ENCODE peak calls at places on chromosomes 5 and 9, in seven cellular contexts. One of them, this sample, is unnamed. For H3K9me3, the result is how much of the 10 kb centered on the place peaks cover.

GRCh38 chr9:81182421-81182820 is 506.9 kb downstream of the TLE1 start:
- DNase-seq in ascending aorta: no peak
- DNase-seq in A549: no peak
- DNase-seq in Karpas-422: no peak
- DNase-seq in SK-N-SH: no peak
- DNase-seq in thoracic aorta: no peak
- DNase-seq in right atrium auricular region: no peak
- DNase-seq in this sample: peak

GRCh38 chr5:135398160-135398854 is 724 bp downstream of the MACROH2A1 start:
- DNase-seq in ascending aorta: no peak
- DNase-seq in A549: peak
- DNase-seq in Karpas-422: peak
- DNase-seq in SK-N-SH: peak
- DNase-seq in thoracic aorta: no peak
- DNase-seq in right atrium auricular region: no peak
- DNase-seq in this sample: peak

GRCh38 chr5:10366310-10367297 is 13.1 kb downstream of the MARCHF6 start:
- DNase-seq in ascending aorta: no peak
- DNase-seq in A549: no peak
- DNase-seq in Karpas-422: no peak
- DNase-seq in SK-N-SH: no peak
- DNase-seq in thoracic aorta: no peak
- DNase-seq in right atrium auricular region: no peak
- DNase-seq in this sample: no peak

GRCh38 chr5:154713615-154714125 is 41.5 kb upstream of the LARP1 start:
- DNase-seq in ascending aorta: no peak
- DNase-seq in A549: no peak
- DNase-seq in Karpas-422: no peak
- DNase-seq in SK-N-SH: no peak
- DNase-seq in thoracic aorta: no peak
- DNase-seq in right atrium auricular region: no peak
- DNase-seq in this sample: peak

GRCh38 chr5:140242890-140243585 is 59.9 kb downstream of the PFDN1 start:
- DNase-seq in ascending aorta: no peak
- DNase-seq in A549: no peak
- DNase-seq in Karpas-422: no peak
- DNase-seq in SK-N-SH: no peak
- DNase-seq in thoracic aorta: no peak
- DNase-seq in right atrium auricular region: no peak
- DNase-seq in this sample: no peak

GRCh38 chr5:125550237-125550636 is 803.8 kb upstream of the ZNF608 start:
- DNase-seq in ascending aorta: no peak
- DNase-seq in A549: no peak
- DNase-seq in Karpas-422: no peak
- DNase-seq in SK-N-SH: peak
- DNase-seq in thoracic aorta: no peak
- DNase-seq in right atrium auricular region: no peak
- DNase-seq in this sample: no peak

GRCh38 chr5:172469697-172470096 is 15.4 kb upstream of the SH3PXD2B start:
- DNase-seq in ascending aorta: no peak
- DNase-seq in A549: no peak
- DNase-seq in Karpas-422: no peak
- DNase-seq in SK-N-SH: no peak
- DNase-seq in thoracic aorta: no peak
- DNase-seq in right atrium auricular region: no peak
- DNase-seq in this sample: peak

GRCh38 chr9:109742759-109743388 is 37.1 kb upstream of the PALM2AKAP2 start:
- DNase-seq in ascending aorta: no peak
- DNase-seq in A549: no peak
- DNase-seq in Karpas-422: no peak
- DNase-seq in SK-N-SH: no peak
- DNase-seq in thoracic aorta: no peak
- DNase-seq in right atrium auricular region: no peak
- DNase-seq in this sample: no peak

GRCh38 chr9:126984969-126985368 is 70.4 kb downstream of the RALGPS1 start:
- DNase-seq in ascending aorta: no peak
- DNase-seq in A549: no peak
- DNase-seq in Karpas-422: no peak
- DNase-seq in SK-N-SH: no peak
- DNase-seq in thoracic aorta: no peak
- DNase-seq in right atrium auricular region: no peak
- DNase-seq in this sample: no peak

GRCh38 chr5:72057816-72058215 is 49.5 kb upstream of the MAP1B start:
- DNase-seq in ascending aorta: no peak
- DNase-seq in A549: no peak
- DNase-seq in Karpas-422: no peak
- DNase-seq in SK-N-SH: peak
- DNase-seq in thoracic aorta: no peak
- DNase-seq in right atrium auricular region: no peak
- DNase-seq in this sample: no peak

GRCh38 chr5:159182691-159183090 is 26.7 kb downstream of the RNF145 start:
- DNase-seq in ascending aorta: no peak
- DNase-seq in A549: no peak
- DNase-seq in Karpas-422: no peak
- DNase-seq in SK-N-SH: no peak
- DNase-seq in thoracic aorta: no peak
- DNase-seq in right atrium auricular region: no peak
- DNase-seq in this sample: no peak

GRCh38 chr9:37998881-37999311 is 70.1 kb downstream of the SHB start:
- DNase-seq in ascending aorta: no peak
- DNase-seq in A549: no peak
- DNase-seq in Karpas-422: peak
- DNase-seq in SK-N-SH: no peak
- DNase-seq in thoracic aorta: no peak
- DNase-seq in right atrium auricular region: no peak
- DNase-seq in this sample: no peak

GRCh38 chr9:109640232-109641078 is 139.5 kb upstream of the PALM2AKAP2 start:
- DNase-seq in ascending aorta: no peak
- DNase-seq in A549: peak
- DNase-seq in Karpas-422: no peak
- DNase-seq in SK-N-SH: peak
- DNase-seq in thoracic aorta: peak
- DNase-seq in right atrium auricular region: no peak
- DNase-seq in this sample: peak

DNA sequence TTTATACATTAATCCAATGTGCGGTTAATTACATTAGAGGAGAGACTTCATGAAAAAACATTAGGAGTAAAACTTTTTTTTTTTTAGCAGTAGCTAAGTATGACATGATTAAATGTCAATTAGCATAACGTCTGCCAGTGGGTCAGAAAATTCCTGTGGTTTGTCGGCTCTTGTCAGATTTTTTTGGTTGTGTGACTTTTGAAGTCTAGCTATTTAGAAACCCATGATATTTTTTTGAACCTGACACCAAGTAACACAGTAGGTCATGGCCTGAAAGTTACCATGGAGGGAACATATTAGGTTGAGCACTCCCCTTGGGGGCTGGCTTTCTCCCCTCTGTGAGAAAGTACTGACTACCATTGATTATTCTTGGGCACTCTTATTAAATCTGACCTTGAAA is 84.8 kb upstream of the ALDH1A1 start:
- DNase-seq in ascending aorta: no peak
- DNase-seq in A549: no peak
- DNase-seq in Karpas-422: no peak
- DNase-seq in SK-N-SH: no peak
- DNase-seq in thoracic aorta: no peak
- DNase-seq in right atrium auricular region: no peak
- DNase-seq in this sample: no peak
- H3K4me3 ChIP-seq in ascending aorta: no peak
- H3K4me3 ChIP-seq in A549: peak
- H3K4me3 ChIP-seq in Karpas-422: no peak
- H3K4me3 ChIP-seq in SK-N-SH: no peak
- H3K4me3 ChIP-seq in thoracic aorta: no peak
- H3K4me3 ChIP-seq in right atrium auricular region: no peak
- H3K4me3 ChIP-seq in this sample: no peak

GRCh38 chr5:141345327-141345726 is 1.7 kb downstream of the PCDHGA3 start:
- DNase-seq in ascending aorta: no peak
- DNase-seq in A549: no peak
- DNase-seq in Karpas-422: no peak
- DNase-seq in SK-N-SH: no peak
- DNase-seq in thoracic aorta: no peak
- DNase-seq in right atrium auricular region: no peak
- DNase-seq in this sample: no peak
- H3K9me3 ChIP-seq in ascending aorta: half or more
- H3K9me3 ChIP-seq in A549: under half
- H3K9me3 ChIP-seq in Karpas-422: under half
- H3K9me3 ChIP-seq in SK-N-SH: under half
- H3K9me3 ChIP-seq in thoracic aorta: half or more
- H3K9me3 ChIP-seq in right atrium auricular region: under half
- H3K9me3 ChIP-seq in this sample: half or more

GRCh38 chr5:173804579-173804978 is 83.6 kb upstream of the CPEB4 start:
- DNase-seq in ascending aorta: no peak
- DNase-seq in A549: no peak
- DNase-seq in Karpas-422: no peak
- DNase-seq in SK-N-SH: no peak
- DNase-seq in thoracic aorta: no peak
- DNase-seq in right atrium auricular region: no peak
- DNase-seq in this sample: no peak
- H3K4me3 ChIP-seq in ascending aorta: no peak
- H3K4me3 ChIP-seq in A549: no peak
- H3K4me3 ChIP-seq in Karpas-422: no peak
- H3K4me3 ChIP-seq in SK-N-SH: no peak
- H3K4me3 ChIP-seq in thoracic aorta: no peak
- H3K4me3 ChIP-seq in right atrium auricular region: no peak
- H3K4me3 ChIP-seq in this sample: no peak

GRCh38 chr9:65400886-65401285 is 115.9 kb upstream of the FOXD4L5 start:
- DNase-seq in ascending aorta: no peak
- DNase-seq in A549: no peak
- DNase-seq in Karpas-422: no peak
- DNase-seq in SK-N-SH: no peak
- DNase-seq in thoracic aorta: no peak
- DNase-seq in right atrium auricular region: no peak
- DNase-seq in this sample: no peak

GRCh38 chr9:65409471-65409980 is 124.5 kb upstream of the FOXD4L5 start:
- DNase-seq in ascending aorta: no peak
- DNase-seq in A549: no peak
- DNase-seq in Karpas-422: no peak
- DNase-seq in SK-N-SH: no peak
- DNase-seq in thoracic aorta: no peak
- DNase-seq in right atrium auricular region: no peak
- DNase-seq in this sample: no peak

GRCh38 chr9:65403721-65404120 is 118.7 kb upstream of the FOXD4L5 start:
- DNase-seq in ascending aorta: no peak
- DNase-seq in A549: no peak
- DNase-seq in Karpas-422: no peak
- DNase-seq in SK-N-SH: no peak
- DNase-seq in thoracic aorta: no peak
- DNase-seq in right atrium auricular region: no peak
- DNase-seq in this sample: no peak

GRCh38 chr9:65405253-65405652 is 120.2 kb upstream of the FOXD4L5 start:
- DNase-seq in ascending aorta: no peak
- DNase-seq in A549: no peak
- DNase-seq in Karpas-422: no peak
- DNase-seq in SK-N-SH: no peak
- DNase-seq in thoracic aorta: no peak
- DNase-seq in right atrium auricular region: no peak
- DNase-seq in this sample: no peak

DNA sequence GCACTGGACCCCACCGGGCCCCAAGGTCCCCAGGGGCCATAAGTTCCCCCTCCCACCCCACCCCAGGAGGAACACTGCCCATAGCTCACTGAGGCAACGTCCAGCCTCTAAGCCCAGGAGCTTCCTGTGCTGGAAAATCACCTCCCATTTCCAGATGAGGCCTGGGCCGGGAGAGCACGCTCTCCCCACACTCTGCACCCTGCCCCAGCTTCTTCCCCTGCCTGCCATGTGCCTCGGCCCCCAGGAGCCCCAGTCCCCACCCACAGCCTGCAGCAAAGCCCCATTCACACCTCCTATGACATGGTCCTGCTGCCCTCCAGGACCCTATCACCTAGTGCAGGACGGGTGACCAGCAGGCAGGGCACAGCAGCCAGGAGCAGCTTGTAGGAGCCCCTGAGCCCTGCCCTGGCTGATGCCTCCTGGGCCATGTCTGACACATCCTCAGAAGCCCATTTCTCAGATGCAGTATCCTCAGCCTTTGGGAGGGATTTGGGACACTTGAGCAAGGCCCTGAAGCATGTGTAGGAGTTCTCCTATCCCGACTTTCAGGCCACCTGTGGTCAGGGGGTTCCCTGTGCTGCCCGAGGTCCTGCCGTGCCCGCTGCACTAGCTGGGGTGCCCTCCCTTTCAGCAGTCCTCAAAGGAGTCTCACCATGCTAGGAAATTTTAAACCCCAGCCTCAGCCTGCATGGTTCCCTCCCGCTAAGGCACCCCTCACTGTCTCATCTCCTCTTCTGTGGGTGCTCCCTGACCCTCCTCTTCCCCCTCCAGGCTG is 119.4 kb upstream of the FOXD4L5 start:
- DNase-seq in ascending aorta: no peak
- DNase-seq in A549: no peak
- DNase-seq in Karpas-422: no peak
- DNase-seq in SK-N-SH: no peak
- DNase-seq in thoracic aorta: no peak
- DNase-seq in right atrium auricular region: no peak
- DNase-seq in this sample: no peak
- H3K9me3 ChIP-seq in ascending aorta: under half
- H3K9me3 ChIP-seq in A549: under half
- H3K9me3 ChIP-seq in Karpas-422: under half
- H3K9me3 ChIP-seq in SK-N-SH: under half
- H3K9me3 ChIP-seq in thoracic aorta: under half
- H3K9me3 ChIP-seq in right atrium auricular region: under half
- H3K9me3 ChIP-seq in this sample: under half

DNA sequence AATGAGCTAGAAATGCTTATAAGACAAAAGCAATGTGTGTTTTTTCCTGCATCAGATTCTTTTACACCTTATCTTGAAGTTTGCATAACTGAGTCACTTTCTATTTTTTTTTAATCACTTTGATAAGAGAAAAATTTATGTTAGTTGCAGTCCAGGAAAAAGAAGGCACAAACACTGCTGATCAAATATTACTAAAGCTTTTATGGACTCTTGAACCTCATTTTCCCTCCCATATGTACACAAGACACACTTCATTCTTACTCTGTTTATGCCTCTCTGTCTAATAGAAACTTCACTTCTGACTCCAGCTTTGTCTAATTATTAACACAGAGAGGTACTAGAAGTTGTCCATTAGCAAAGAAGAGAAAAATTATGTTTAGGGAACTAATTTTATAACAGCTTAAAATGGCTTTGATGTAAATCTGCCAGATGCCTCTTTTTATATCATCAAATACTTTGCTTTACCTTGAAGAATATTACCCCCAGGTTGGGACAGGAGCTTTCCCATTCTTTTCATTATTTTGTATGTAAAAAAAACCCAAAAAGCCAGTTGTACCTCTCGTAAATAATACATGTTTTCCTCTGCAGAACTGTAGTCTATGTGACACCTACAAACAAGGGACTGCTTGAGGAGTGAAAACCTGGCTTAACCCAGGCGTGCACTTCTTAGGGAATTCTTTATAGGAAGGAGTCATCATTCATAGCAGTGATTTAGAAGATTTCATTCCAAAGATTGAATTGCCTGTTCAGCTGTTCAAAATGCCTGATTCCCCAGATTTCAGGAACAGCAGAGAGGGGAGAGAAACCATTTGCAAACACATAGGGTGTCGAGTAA is 72.5 kb downstream of the DAPK1 start:
- DNase-seq in ascending aorta: no peak
- DNase-seq in A549: no peak
- DNase-seq in Karpas-422: no peak
- DNase-seq in SK-N-SH: no peak
- DNase-seq in thoracic aorta: no peak
- DNase-seq in right atrium auricular region: no peak
- DNase-seq in this sample: no peak
- H3K4me3 ChIP-seq in ascending aorta: no peak
- H3K4me3 ChIP-seq in A549: no peak
- H3K4me3 ChIP-seq in Karpas-422: no peak
- H3K4me3 ChIP-seq in SK-N-SH: no peak
- H3K4me3 ChIP-seq in thoracic aorta: no peak
- H3K4me3 ChIP-seq in right atrium auricular region: no peak
- H3K4me3 ChIP-seq in this sample: peak

This sample was measured in endodermal cell.